ENCODE peak calls at places on chromosomes 6 and 20, in four cellular contexts. M, X, T and E are unnamed samples.

GRCh38 chr20:47784599-47785320 is 521 bp downstream of the SULF2 start:
- DNase-seq in T (peak), M (peak), X (peak), E (peak)

GRCh38 chr6:113599444-113599843 is 257.7 kb upstream of the MARCKS start:
- DNase-seq in X (no peak), M (no peak), T (no peak), E (no peak)

GRCh38 chr20:2237059-2237458 is 58.7 kb upstream of the TGM3 start:
- DNase-seq in T (peak), M (no peak), X (no peak), E (no peak)

GRCh38 chr6:90890681-90891337 is 303.9 kb upstream of the MAP3K7 start:
- DNase-seq in X (no peak), M (no peak), T (no peak), E (no peak)

GRCh38 chr6:17059022-17059421 is 42.8 kb upstream of the STMND1 start:
- DNase-seq in M (no peak), T (peak), X (no peak), E (no peak)

GRCh38 chr6:14272111-14273085 is 154.8 kb downstream of the CD83 start:
- DNase-seq in X (peak), M (no peak), T (peak), E (no peak)

GRCh38 chr6:100678027-100678426 is 203.1 kb downstream of the ASCC3 start:
- DNase-seq in T (peak), X (no peak), M (no peak), E (no peak)

GRCh38 chr20:39222102-39222501 is 260.0 kb downstream of the DHX35 start:
- DNase-seq in M (no peak), T (no peak), X (no peak), E (no peak)

GRCh38 chr6:142406131-142406530 is 104.3 kb downstream of the ADGRG6 start:
- DNase-seq in M (no peak), X (no peak), T (no peak), E (no peak)

GRCh38 chr6:19999319-20000191 is 162.4 kb downstream of the ID4 start:
- DNase-seq in M (no peak), T (peak), X (no peak), E (no peak)

GRCh38 chr6:28589952-28590340 is 64.3 kb downstream of the GPX5 start:
- DNase-seq in X (peak), T (no peak), M (no peak), E (no peak)

GRCh38 chr20:21074605-21075336 is 31.4 kb downstream of the LINC00237 start:
- DNase-seq in M (peak), T (peak), X (no peak), E (no peak)

GRCh38 chr6:36956111-36956820 is 1.7 kb downstream of the PI16 start:
- DNase-seq in T (peak), X (no peak), M (no peak), E (no peak)

GRCh38 chr20:17845701-17846475 is 122.7 kb downstream of the SNX5 start:
- DNase-seq in X (no peak), T (no peak), M (no peak), E (no peak)

GRCh38 chr6:3813150-3813780 is 35.9 kb upstream of the FAM50B start:
- DNase-seq in X (no peak), T (no peak), M (peak), E (peak)

GRCh38 chr6:28600188-28600587 is 74.5 kb downstream of the GPX5 start:
- DNase-seq in M (no peak), T (no peak), X (no peak), E (no peak)